ENCODE peak calls at places on chromosome 15, in six cellular contexts. K is PC-9, W is esophagus squamous epithelium, L is prostate gland, R is ascending aorta, E is fibroblast of lung. I is an unnamed sample.
A peak's percentile ranks its signal among the peaks of the same experiment; 100 is the strongest.

GRCh38 chr15:78203346-78204225 is 30.8 kb downstream of the ACSBG1 start:
- DNase-seq in K (no peak), W (no peak), L (no peak), R (peak; percentile 41), E (no peak), I (peak; percentile 45)

GRCh38 chr15:99106417-99107220 is 1.7 kb downstream of the SYNM start:
- DNase-seq in K (no peak), W (no peak), L (no peak), R (no peak), E (peak; percentile 98), I (no peak)

GRCh38 chr15:70748281-70748747 is 15.0 kb downstream of the UACA start:
- DNase-seq in K (no peak), W (no peak), L (peak; percentile 30), R (peak; percentile 85), E (peak; percentile 37), I (peak; percentile 70)

GRCh38 chr15:31365655-31366127 is 39.1 kb downstream of the KLF13 start:
- DNase-seq in K (no peak), W (peak; percentile 83), L (peak; percentile 94), R (peak; percentile 98), E (peak; percentile 93), I (peak; percentile 87)

GRCh38 chr15:91710072-91710471 is 143.4 kb upstream of the SLCO3A1 start:
- DNase-seq in K (peak; percentile 32), W (no peak), L (no peak), R (no peak), E (no peak), I (no peak)

GRCh38 chr15:23467110-23467600 is 20.1 kb upstream of the GOLGA6L2 start:
- DNase-seq in K (no peak), W (no peak), L (no peak), R (no peak), E (peak; percentile 34), I (no peak)

GRCh38 chr15:96344706-96345559 is 14.4 kb downstream of the NR2F2 start:
- DNase-seq in K (no peak), W (no peak), L (no peak), R (peak; percentile 60), E (no peak), I (peak; percentile 13)

GRCh38 chr15:70049115-70049514 is 48.6 kb downstream of the TLE3 start:
- DNase-seq in K (no peak), W (no peak), L (no peak), R (no peak), E (no peak), I (no peak)

GRCh38 chr15:53837263-53837662 is 77.8 kb upstream of the WDR72 start:
- DNase-seq in K (no peak), W (no peak), L (peak; percentile 48), R (no peak), E (no peak), I (no peak)

GRCh38 chr15:74398183-74398582 is 30.7 kb upstream of the CYP11A1 start:
- DNase-seq in K (no peak), W (no peak), L (no peak), R (no peak), E (no peak), I (no peak)

GRCh38 chr15:65399997-65400396 is 22.2 kb upstream of the IGDCC3 start:
- DNase-seq in K (no peak), W (no peak), L (no peak), R (no peak), E (no peak), I (no peak)

GRCh38 chr15:101651753-101652097 is 456 bp downstream of the TM2D3 start:
- DNase-seq in K (no peak), W (no peak), L (peak; percentile 24), R (peak; percentile 73), E (no peak), I (no peak)

GRCh38 chr15:32099097-32099496 is 68.8 kb downstream of the CHRNA7 start:
- DNase-seq in K (no peak), W (no peak), L (no peak), R (no peak), E (no peak), I (no peak)

GRCh38 chr15:37072181-37072580 is 28.2 kb downstream of the MEIS2 start:
- DNase-seq in K (no peak), W (no peak), L (no peak), R (no peak), E (peak; percentile 20), I (no peak)

GRCh38 chr15:48861813-48862431 is 16.0 kb upstream of the EID1 start:
- DNase-seq in K (peak; percentile 8), W (no peak), L (no peak), R (no peak), E (peak; percentile 86), I (peak; percentile 35)

GRCh38 chr15:65638107-65638506 is 16.4 kb downstream of the SLC24A1 start:
- DNase-seq in K (no peak), W (no peak), L (no peak), R (no peak), E (no peak), I (no peak)

GRCh38 chr15:52765779-52766178 is 24.4 kb downstream of the ONECUT1 start:
- DNase-seq in K (no peak), W (no peak), L (no peak), R (no peak), E (no peak), I (no peak)
- TF ChIP-seq CTCF in K (peak; percentile 35), W (no peak), L (no peak), R (peak; percentile 12), E (peak; percentile 32), I (no peak)

GRCh38 chr15:63890617-63891016 is 56.9 kb upstream of the HERC1 start:
- DNase-seq in K (no peak), W (no peak), L (no peak), R (no peak), E (no peak), I (no peak)
- H3K4me1 ChIP-seq in K (peaks cover 9% of the 10 kb centered on the region), W (peaks cover 6% of the 10 kb centered on the region), L (no peaks in the 10 kb centered on the region), R (no peaks in the 10 kb centered on the region), E (no peaks in the 10 kb centered on the region), I (no peaks in the 10 kb centered on the region)

GRCh38 chr15:42803436-42803835 is 66.5 kb upstream of the CDAN1 start:
- DNase-seq in K (no peak), W (no peak), L (no peak), R (no peak), E (no peak), I (no peak)

GRCh38 chr15:42796955-42797779 is 60.2 kb upstream of the CDAN1 start:
- DNase-seq in K (no peak), W (no peak), L (no peak), R (no peak), E (peak; percentile 28), I (no peak)

GRCh38 chr15:42802168-42802567 is 65.2 kb upstream of the CDAN1 start:
- DNase-seq in K (no peak), W (no peak), L (no peak), R (no peak), E (no peak), I (no peak)

GRCh38 chr15:42798802-42799201 is 61.9 kb upstream of the CDAN1 start:
- DNase-seq in K (no peak), W (no peak), L (no peak), R (no peak), E (no peak), I (no peak)

GRCh38 chr15:42800731-42801474 is 64.0 kb upstream of the CDAN1 start:
- DNase-seq in K (no peak), W (no peak), L (no peak), R (no peak), E (no peak), I (no peak)
- TF ChIP-seq CTCF in K (peak; percentile 36), W (no peak), L (no peak), R (peak; percentile 21), E (no peak), I (no peak)

GRCh38 chr15:40340038-40340739 is 550 bp downstream of the CCDC9B start:
- DNase-seq in K (no peak), W (no peak), L (peak; percentile 69), R (peak; percentile 95), E (peak; percentile 76), I (peak; percentile 90)

GRCh38 chr15:40339621-40339945 is 1.2 kb downstream of the CCDC9B start:
- DNase-seq in K (no peak), W (no peak), L (no peak), R (no peak), E (no peak), I (no peak)

GRCh38 chr15:40337597-40337996 is 3.1 kb downstream of the CCDC9B start:
- DNase-seq in K (no peak), W (no peak), L (no peak), R (no peak), E (no peak), I (no peak)

GRCh38 chr15:40338041-40338657 is 2.6 kb downstream of the CCDC9B start:
- DNase-seq in K (peak; percentile 78), W (no peak), L (no peak), R (peak; percentile 89), E (peak; percentile 57), I (peak; percentile 72)

DNA sequence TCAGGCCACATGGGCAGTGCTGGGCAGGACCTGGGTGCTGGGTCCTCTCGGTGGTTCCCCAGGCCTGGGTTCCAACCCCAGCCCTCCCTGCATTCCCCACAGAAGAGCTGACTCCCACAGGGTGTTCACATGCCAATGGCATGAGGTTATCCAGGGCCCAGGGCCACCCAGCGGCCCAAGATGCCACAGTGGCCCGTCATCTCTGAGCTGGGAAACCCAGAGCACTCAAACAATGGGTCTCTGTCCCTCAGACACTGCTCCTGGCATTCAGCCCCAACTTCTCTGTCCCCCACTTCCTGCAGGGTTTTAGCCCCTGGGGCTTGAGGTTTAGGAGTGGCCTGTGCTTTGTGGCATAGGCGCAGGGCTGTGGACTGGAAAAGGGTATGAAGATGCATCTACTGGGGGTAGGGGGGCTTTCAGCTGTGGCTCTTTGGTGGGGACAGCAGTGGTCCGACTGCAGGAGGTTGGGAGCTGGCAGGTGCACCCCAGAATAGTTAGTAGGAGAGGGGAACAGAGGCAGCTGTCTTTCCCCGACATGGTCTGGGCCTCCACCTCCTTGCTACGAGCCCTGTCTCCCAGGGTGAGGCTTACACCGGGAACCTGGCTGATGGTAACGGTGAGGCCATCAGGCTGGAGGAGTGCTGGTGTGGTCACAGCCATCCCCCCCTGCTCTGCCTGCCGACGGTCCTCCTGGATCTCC is 1.7 kb downstream of the CCDC9B start:
- DNase-seq in K (peak; percentile 95), W (no peak), L (no peak), R (peak; percentile 91), E (peak; percentile 58), I (no peak)
- H3K4me1 ChIP-seq in K (peaks cover 62% of the 10 kb centered on the region), W (peaks cover 86% of the 10 kb centered on the region), L (peaks cover 20% of the 10 kb centered on the region), R (peaks cover 95% of the 10 kb centered on the region), E (peaks cover 43% of the 10 kb centered on the region), I (peaks cover 31% of the 10 kb centered on the region)

DNA sequence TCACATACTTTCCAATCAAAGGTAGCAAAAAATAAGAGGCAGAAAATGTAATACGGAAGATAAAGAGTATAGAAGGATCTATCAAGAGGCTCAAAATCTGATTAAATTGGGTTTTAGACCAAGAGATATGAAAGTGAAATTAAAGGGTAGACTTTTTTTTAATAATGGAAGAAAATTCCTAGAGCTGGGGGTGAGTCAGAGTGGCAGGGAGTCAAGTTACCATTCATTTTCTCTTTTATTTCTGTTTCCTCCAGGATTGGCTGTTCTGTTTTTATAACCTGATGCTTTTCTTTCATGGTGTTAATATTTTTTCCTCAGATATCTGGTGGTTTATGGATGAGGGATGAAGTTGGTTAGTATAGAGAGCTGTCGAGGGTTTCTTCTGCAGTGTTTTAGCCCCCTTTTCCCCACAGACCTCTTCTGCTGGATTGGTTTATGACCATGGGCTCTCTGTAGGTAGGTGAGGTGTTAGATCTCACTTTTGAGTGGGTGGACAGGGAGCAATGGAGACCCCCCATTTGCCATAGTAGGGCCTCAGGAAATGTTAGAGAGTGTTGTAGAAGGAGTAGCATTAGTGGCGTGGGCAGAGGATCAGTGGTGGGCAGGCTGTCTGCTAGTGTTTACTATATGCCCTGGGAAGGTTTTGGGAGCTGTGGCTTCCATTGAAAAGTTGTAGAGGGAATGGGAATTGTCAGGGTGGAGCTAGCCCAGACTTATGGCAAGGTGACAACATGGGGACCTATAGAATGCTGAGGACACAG is 201.6 kb upstream of the GOLGA6L4 start:
- DNase-seq in K (no peak), W (no peak), L (no peak), R (no peak), E (peak; percentile 23), I (no peak)
- TF ChIP-seq CTCF in K (no peak), W (no peak), L (no peak), R (no peak), E (no peak), I (no peak)

GRCh38 chr15:72482275-72482674 is 8.1 kb downstream of the ARIH1 start:
- DNase-seq in K (no peak), W (no peak), L (no peak), R (no peak), E (no peak), I (no peak)
- H3K4me1 ChIP-seq in K (peaks cover 6% of the 10 kb centered on the region), W (peaks cover 29% of the 10 kb centered on the region), L (no peaks in the 10 kb centered on the region), R (peaks cover 48% of the 10 kb centered on the region), E (peaks cover 3% of the 10 kb centered on the region), I (peaks cover 2% of the 10 kb centered on the region)

I was measured in adrenal gland.